ENCODE peak calls at places on chromosomes 6 and 20, in ten cellular contexts. J is upper lobe of left lung, T is cardiac muscle cell, U is adrenal gland, V is retina, X is amniotic epithelial cell, K is T-helper 2 cell, Y is psoas muscle, I is nephron progenitor cell, E is GM19239. B is an unnamed sample.

GRCh38 chr20:5973172-5973571 is 22.7 kb downstream of the MCM8 start:
- DNase-seq in E (no peak), X (peak; percentile 88), Y (no peak), V (no peak), T (peak; percentile 49), I (no peak), J (no peak), K (no peak), U (no peak), B (no peak)

GRCh38 chr20:61346996-61347906 is 95.2 kb downstream of the CDH4 start:
- DNase-seq in T (no peak), U (no peak), K (no peak), J (no peak), X (no peak), I (no peak), E (no peak), V (no peak), Y (no peak), B (no peak)

GRCh38 chr20:37392441-37393195 is 46.7 kb downstream of the SRC start:
- DNase-seq in T (peak; percentile 22), J (no peak), K (no peak), I (no peak), Y (peak; percentile 48), X (no peak), U (no peak), V (no peak), E (no peak), B (peak; percentile 83)

GRCh38 chr6:95866732-95867131 is 149.0 kb upstream of the FUT9 start:
- DNase-seq in Y (no peak), V (no peak), X (no peak), I (no peak), K (no peak), T (no peak), E (no peak), J (no peak), U (no peak), B (peak; percentile 12)

GRCh38 chr20:42024653-42025052 is 406.5 kb upstream of the CHD6 start:
- DNase-seq in Y (no peak), I (peak; percentile 76), E (no peak), J (no peak), K (no peak), V (peak; percentile 14), U (no peak), X (no peak), T (no peak), B (peak; percentile 22)

GRCh38 chr20:54184920-54185626 is 11.3 kb upstream of the CYP24A1 start:
- DNase-seq in Y (no peak), X (no peak), J (peak; percentile 29), E (no peak), V (no peak), K (no peak), T (no peak), I (no peak), U (no peak), B (no peak)

GRCh38 chr20:745683-746301 is 22.5 kb downstream of the SLC52A3 start:
- DNase-seq in V (no peak), J (no peak), E (no peak), I (no peak), K (no peak), T (no peak), Y (no peak), X (peak; percentile 6), U (no peak), B (no peak)

GRCh38 chr20:45998761-45999160 is 9.9 kb upstream of the MMP9 start:
- DNase-seq in K (no peak), U (no peak), V (no peak), X (no peak), T (no peak), Y (no peak), J (no peak), I (no peak), E (no peak), B (no peak)

GRCh38 chr20:51532577-51533191 is 9.8 kb downstream of the NFATC2 start:
- DNase-seq in I (no peak), X (no peak), V (no peak), U (peak; percentile 43), J (peak; percentile 79), Y (peak; percentile 80), T (no peak), K (no peak), E (no peak), B (no peak)

GRCh38 chr6:139373154-139373927 is 1.1 kb downstream of the CITED2 start:
- DNase-seq in J (peak; percentile 94), Y (peak; percentile 89), K (peak; percentile 42), U (peak; percentile 61), X (peak; percentile 43), V (peak; percentile 81), E (no peak), I (peak; percentile 55), T (peak; percentile 73), B (peak; percentile 52)

GRCh38 chr20:45985573-45985972 is 13.6 kb upstream of the ZNF335 start:
- DNase-seq in I (no peak), X (no peak), U (no peak), T (peak; percentile 30), V (peak; percentile 32), Y (no peak), K (no peak), J (no peak), E (no peak), B (peak; percentile 45)

GRCh38 chr20:56748476-56749377 is 119.6 kb downstream of the TFAP2C start:
- DNase-seq in E (no peak), X (no peak), U (no peak), Y (no peak), I (no peak), T (no peak), K (no peak), V (no peak), J (no peak), B (no peak)